ENCODE peak calls at places on chromosomes 4 and X, in eight cellular contexts. One of them, this sample, is unnamed.

GRCh38 chr4:85909851-85910250 is 434.9 kb downstream of the ARHGAP24 start:
- DNase-seq in tibial artery: no peak
- DNase-seq in AG04450: no peak
- DNase-seq in stimulated activated CD8-positive, alpha-beta memory T cell treated with anti-CD3 and anti-CD28 coated beads, Interleukin-15, amount 100 ng/mL, for 24 hours: no peak
- DNase-seq in stimulated activated CD4-positive, alpha-beta T cell treated with anti-CD3 and anti-CD28 coated beads, Interleukin-15, amount 100 ng/mL, for 1 hour: no peak
- DNase-seq in effector memory CD8-positive, alpha-beta T cell: no peak
- DNase-seq in NCI-H2107: peak
- DNase-seq in activated T-helper 9 cell treated with anti-CD3 and anti-CD28 coated beads, Interleukin-2, amount 50 U/mL, for 16 hours: no peak
- DNase-seq in this sample: no peak

GRCh38 chr4:181006509-181007290 is 1236.5 kb upstream of the TENM3 start:
- DNase-seq in stimulated activated CD4-positive, alpha-beta T cell treated with anti-CD3 and anti-CD28 coated beads, Interleukin-15, amount 100 ng/mL, for 1 hour: no peak
- DNase-seq in stimulated activated CD8-positive, alpha-beta memory T cell treated with anti-CD3 and anti-CD28 coated beads, Interleukin-15, amount 100 ng/mL, for 24 hours: no peak
- DNase-seq in NCI-H2107: no peak
- DNase-seq in effector memory CD8-positive, alpha-beta T cell: no peak
- DNase-seq in activated T-helper 9 cell treated with anti-CD3 and anti-CD28 coated beads, Interleukin-2, amount 50 U/mL, for 16 hours: no peak
- DNase-seq in tibial artery: no peak
- DNase-seq in AG04450: no peak
- DNase-seq in this sample: no peak

GRCh38 chrX:123736333-123736921 is 3.6 kb upstream of the THOC2 start:
- DNase-seq in tibial artery: no peak
- DNase-seq in NCI-H2107: no peak
- DNase-seq in AG04450: peak
- DNase-seq in activated T-helper 9 cell treated with anti-CD3 and anti-CD28 coated beads, Interleukin-2, amount 50 U/mL, for 16 hours: no peak
- DNase-seq in stimulated activated CD4-positive, alpha-beta T cell treated with anti-CD3 and anti-CD28 coated beads, Interleukin-15, amount 100 ng/mL, for 1 hour: no peak
- DNase-seq in effector memory CD8-positive, alpha-beta T cell: no peak
- DNase-seq in stimulated activated CD8-positive, alpha-beta memory T cell treated with anti-CD3 and anti-CD28 coated beads, Interleukin-15, amount 100 ng/mL, for 24 hours: no peak
- DNase-seq in this sample: no peak

GRCh38 chr4:38385286-38386010 is 278.6 kb upstream of the KLF3 start:
- DNase-seq in activated T-helper 9 cell treated with anti-CD3 and anti-CD28 coated beads, Interleukin-2, amount 50 U/mL, for 16 hours: no peak
- DNase-seq in stimulated activated CD8-positive, alpha-beta memory T cell treated with anti-CD3 and anti-CD28 coated beads, Interleukin-15, amount 100 ng/mL, for 24 hours: no peak
- DNase-seq in AG04450: no peak
- DNase-seq in tibial artery: no peak
- DNase-seq in NCI-H2107: no peak
- DNase-seq in effector memory CD8-positive, alpha-beta T cell: no peak
- DNase-seq in stimulated activated CD4-positive, alpha-beta T cell treated with anti-CD3 and anti-CD28 coated beads, Interleukin-15, amount 100 ng/mL, for 1 hour: no peak
- DNase-seq in this sample: no peak

GRCh38 chr4:5941601-5942000 is 48.7 kb upstream of the CRMP1 start:
- DNase-seq in stimulated activated CD4-positive, alpha-beta T cell treated with anti-CD3 and anti-CD28 coated beads, Interleukin-15, amount 100 ng/mL, for 1 hour: no peak
- DNase-seq in activated T-helper 9 cell treated with anti-CD3 and anti-CD28 coated beads, Interleukin-2, amount 50 U/mL, for 16 hours: no peak
- DNase-seq in NCI-H2107: no peak
- DNase-seq in stimulated activated CD8-positive, alpha-beta memory T cell treated with anti-CD3 and anti-CD28 coated beads, Interleukin-15, amount 100 ng/mL, for 24 hours: no peak
- DNase-seq in effector memory CD8-positive, alpha-beta T cell: no peak
- DNase-seq in tibial artery: no peak
- DNase-seq in AG04450: no peak
- DNase-seq in this sample: no peak

GRCh38 chrX:10952619-10953018 is 158.5 kb upstream of the HCCS start:
- DNase-seq in NCI-H2107: no peak
- DNase-seq in activated T-helper 9 cell treated with anti-CD3 and anti-CD28 coated beads, Interleukin-2, amount 50 U/mL, for 16 hours: no peak
- DNase-seq in tibial artery: peak
- DNase-seq in stimulated activated CD4-positive, alpha-beta T cell treated with anti-CD3 and anti-CD28 coated beads, Interleukin-15, amount 100 ng/mL, for 1 hour: no peak
- DNase-seq in stimulated activated CD8-positive, alpha-beta memory T cell treated with anti-CD3 and anti-CD28 coated beads, Interleukin-15, amount 100 ng/mL, for 24 hours: no peak
- DNase-seq in effector memory CD8-positive, alpha-beta T cell: no peak
- DNase-seq in AG04450: no peak
- DNase-seq in this sample: no peak

GRCh38 chr4:8135666-8136065 is 22.9 kb downstream of the ABLIM2 start:
- DNase-seq in effector memory CD8-positive, alpha-beta T cell: no peak
- DNase-seq in activated T-helper 9 cell treated with anti-CD3 and anti-CD28 coated beads, Interleukin-2, amount 50 U/mL, for 16 hours: no peak
- DNase-seq in AG04450: no peak
- DNase-seq in stimulated activated CD8-positive, alpha-beta memory T cell treated with anti-CD3 and anti-CD28 coated beads, Interleukin-15, amount 100 ng/mL, for 24 hours: no peak
- DNase-seq in stimulated activated CD4-positive, alpha-beta T cell treated with anti-CD3 and anti-CD28 coated beads, Interleukin-15, amount 100 ng/mL, for 1 hour: no peak
- DNase-seq in NCI-H2107: no peak
- DNase-seq in tibial artery: no peak
- DNase-seq in this sample: no peak

GRCh38 chr4:104728380-104729122 is 233.9 kb upstream of the CXXC4 start:
- DNase-seq in activated T-helper 9 cell treated with anti-CD3 and anti-CD28 coated beads, Interleukin-2, amount 50 U/mL, for 16 hours: no peak
- DNase-seq in AG04450: peak
- DNase-seq in stimulated activated CD8-positive, alpha-beta memory T cell treated with anti-CD3 and anti-CD28 coated beads, Interleukin-15, amount 100 ng/mL, for 24 hours: no peak
- DNase-seq in stimulated activated CD4-positive, alpha-beta T cell treated with anti-CD3 and anti-CD28 coated beads, Interleukin-15, amount 100 ng/mL, for 1 hour: no peak
- DNase-seq in tibial artery: no peak
- DNase-seq in effector memory CD8-positive, alpha-beta T cell: no peak
- DNase-seq in NCI-H2107: no peak
- DNase-seq in this sample: peak

GRCh38 chr4:145564540-145564939 is 54.6 kb upstream of the MMAA start:
- DNase-seq in AG04450: no peak
- DNase-seq in stimulated activated CD8-positive, alpha-beta memory T cell treated with anti-CD3 and anti-CD28 coated beads, Interleukin-15, amount 100 ng/mL, for 24 hours: no peak
- DNase-seq in NCI-H2107: no peak
- DNase-seq in effector memory CD8-positive, alpha-beta T cell: no peak
- DNase-seq in tibial artery: no peak
- DNase-seq in activated T-helper 9 cell treated with anti-CD3 and anti-CD28 coated beads, Interleukin-2, amount 50 U/mL, for 16 hours: no peak
- DNase-seq in stimulated activated CD4-positive, alpha-beta T cell treated with anti-CD3 and anti-CD28 coated beads, Interleukin-15, amount 100 ng/mL, for 1 hour: no peak
- DNase-seq in this sample: no peak

GRCh38 chrX:17812763-17813162 is 48.3 kb downstream of the RAI2 start:
- DNase-seq in activated T-helper 9 cell treated with anti-CD3 and anti-CD28 coated beads, Interleukin-2, amount 50 U/mL, for 16 hours: no peak
- DNase-seq in stimulated activated CD4-positive, alpha-beta T cell treated with anti-CD3 and anti-CD28 coated beads, Interleukin-15, amount 100 ng/mL, for 1 hour: no peak
- DNase-seq in tibial artery: no peak
- DNase-seq in effector memory CD8-positive, alpha-beta T cell: no peak
- DNase-seq in AG04450: no peak
- DNase-seq in stimulated activated CD8-positive, alpha-beta memory T cell treated with anti-CD3 and anti-CD28 coated beads, Interleukin-15, amount 100 ng/mL, for 24 hours: no peak
- DNase-seq in NCI-H2107: peak
- DNase-seq in this sample: no peak

GRCh38 chr4:131344761-131345160 is 1804.3 kb upstream of the PCDH10 start:
- DNase-seq in NCI-H2107: no peak
- DNase-seq in stimulated activated CD4-positive, alpha-beta T cell treated with anti-CD3 and anti-CD28 coated beads, Interleukin-15, amount 100 ng/mL, for 1 hour: no peak
- DNase-seq in AG04450: no peak
- DNase-seq in stimulated activated CD8-positive, alpha-beta memory T cell treated with anti-CD3 and anti-CD28 coated beads, Interleukin-15, amount 100 ng/mL, for 24 hours: no peak
- DNase-seq in tibial artery: no peak
- DNase-seq in effector memory CD8-positive, alpha-beta T cell: no peak
- DNase-seq in activated T-helper 9 cell treated with anti-CD3 and anti-CD28 coated beads, Interleukin-2, amount 50 U/mL, for 16 hours: no peak
- DNase-seq in this sample: no peak

GRCh38 chrX:40189621-40190020 is 91.9 kb upstream of the BCOR start:
- DNase-seq in stimulated activated CD4-positive, alpha-beta T cell treated with anti-CD3 and anti-CD28 coated beads, Interleukin-15, amount 100 ng/mL, for 1 hour: no peak
- DNase-seq in activated T-helper 9 cell treated with anti-CD3 and anti-CD28 coated beads, Interleukin-2, amount 50 U/mL, for 16 hours: no peak
- DNase-seq in tibial artery: no peak
- DNase-seq in effector memory CD8-positive, alpha-beta T cell: no peak
- DNase-seq in NCI-H2107: no peak
- DNase-seq in stimulated activated CD8-positive, alpha-beta memory T cell treated with anti-CD3 and anti-CD28 coated beads, Interleukin-15, amount 100 ng/mL, for 24 hours: no peak
- DNase-seq in AG04450: no peak
- DNase-seq in this sample: no peak

GRCh38 chr4:56575820-56576429 is 70.3 kb downstream of the ARL9 start:
- DNase-seq in effector memory CD8-positive, alpha-beta T cell: no peak
- DNase-seq in activated T-helper 9 cell treated with anti-CD3 and anti-CD28 coated beads, Interleukin-2, amount 50 U/mL, for 16 hours: no peak
- DNase-seq in stimulated activated CD4-positive, alpha-beta T cell treated with anti-CD3 and anti-CD28 coated beads, Interleukin-15, amount 100 ng/mL, for 1 hour: no peak
- DNase-seq in stimulated activated CD8-positive, alpha-beta memory T cell treated with anti-CD3 and anti-CD28 coated beads, Interleukin-15, amount 100 ng/mL, for 24 hours: no peak
- DNase-seq in NCI-H2107: no peak
- DNase-seq in AG04450: peak
- DNase-seq in tibial artery: no peak
- DNase-seq in this sample: no peak

GRCh38 chrX:13377537-13377936 is 57.7 kb upstream of the ATXN3L start:
- DNase-seq in effector memory CD8-positive, alpha-beta T cell: no peak
- DNase-seq in activated T-helper 9 cell treated with anti-CD3 and anti-CD28 coated beads, Interleukin-2, amount 50 U/mL, for 16 hours: no peak
- DNase-seq in AG04450: peak
- DNase-seq in stimulated activated CD4-positive, alpha-beta T cell treated with anti-CD3 and anti-CD28 coated beads, Interleukin-15, amount 100 ng/mL, for 1 hour: no peak
- DNase-seq in stimulated activated CD8-positive, alpha-beta memory T cell treated with anti-CD3 and anti-CD28 coated beads, Interleukin-15, amount 100 ng/mL, for 24 hours: no peak
- DNase-seq in tibial artery: no peak
- DNase-seq in NCI-H2107: no peak
- DNase-seq in this sample: no peak

GRCh38 chr4:182876427-182876826 is 40.8 kb downstream of the DCTD start:
- DNase-seq in NCI-H2107: no peak
- DNase-seq in activated T-helper 9 cell treated with anti-CD3 and anti-CD28 coated beads, Interleukin-2, amount 50 U/mL, for 16 hours: no peak
- DNase-seq in AG04450: no peak
- DNase-seq in stimulated activated CD4-positive, alpha-beta T cell treated with anti-CD3 and anti-CD28 coated beads, Interleukin-15, amount 100 ng/mL, for 1 hour: no peak
- DNase-seq in tibial artery: no peak
- DNase-seq in stimulated activated CD8-positive, alpha-beta memory T cell treated with anti-CD3 and anti-CD28 coated beads, Interleukin-15, amount 100 ng/mL, for 24 hours: no peak
- DNase-seq in effector memory CD8-positive, alpha-beta T cell: no peak
- DNase-seq in this sample: no peak

GRCh38 chrX:54430519-54430918 is 9.7 kb upstream of the TSR2 start:
- DNase-seq in stimulated activated CD8-positive, alpha-beta memory T cell treated with anti-CD3 and anti-CD28 coated beads, Interleukin-15, amount 100 ng/mL, for 24 hours: no peak
- DNase-seq in tibial artery: no peak
- DNase-seq in AG04450: no peak
- DNase-seq in stimulated activated CD4-positive, alpha-beta T cell treated with anti-CD3 and anti-CD28 coated beads, Interleukin-15, amount 100 ng/mL, for 1 hour: no peak
- DNase-seq in NCI-H2107: no peak
- DNase-seq in effector memory CD8-positive, alpha-beta T cell: no peak
- DNase-seq in activated T-helper 9 cell treated with anti-CD3 and anti-CD28 coated beads, Interleukin-2, amount 50 U/mL, for 16 hours: no peak
- DNase-seq in this sample: no peak

GRCh38 chrX:69195197-69195596 is 29.9 kb upstream of the PJA1 start:
- DNase-seq in tibial artery: no peak
- DNase-seq in NCI-H2107: no peak
- DNase-seq in AG04450: no peak
- DNase-seq in effector memory CD8-positive, alpha-beta T cell: no peak
- DNase-seq in stimulated activated CD4-positive, alpha-beta T cell treated with anti-CD3 and anti-CD28 coated beads, Interleukin-15, amount 100 ng/mL, for 1 hour: no peak
- DNase-seq in activated T-helper 9 cell treated with anti-CD3 and anti-CD28 coated beads, Interleukin-2, amount 50 U/mL, for 16 hours: no peak
- DNase-seq in stimulated activated CD8-positive, alpha-beta memory T cell treated with anti-CD3 and anti-CD28 coated beads, Interleukin-15, amount 100 ng/mL, for 24 hours: no peak
- DNase-seq in this sample: no peak

GRCh38 chr4:152327606-152328453 is 208.1 kb downstream of the FBXW7 start:
- DNase-seq in tibial artery: no peak
- DNase-seq in stimulated activated CD4-positive, alpha-beta T cell treated with anti-CD3 and anti-CD28 coated beads, Interleukin-15, amount 100 ng/mL, for 1 hour: no peak
- DNase-seq in stimulated activated CD8-positive, alpha-beta memory T cell treated with anti-CD3 and anti-CD28 coated beads, Interleukin-15, amount 100 ng/mL, for 24 hours: no peak
- DNase-seq in effector memory CD8-positive, alpha-beta T cell: no peak
- DNase-seq in activated T-helper 9 cell treated with anti-CD3 and anti-CD28 coated beads, Interleukin-2, amount 50 U/mL, for 16 hours: no peak
- DNase-seq in AG04450: no peak
- DNase-seq in NCI-H2107: no peak
- DNase-seq in this sample: no peak

GRCh38 chrX:68822641-68823410 is 6.0 kb upstream of the EFNB1 start:
- DNase-seq in AG04450: no peak
- DNase-seq in stimulated activated CD4-positive, alpha-beta T cell treated with anti-CD3 and anti-CD28 coated beads, Interleukin-15, amount 100 ng/mL, for 1 hour: no peak
- DNase-seq in activated T-helper 9 cell treated with anti-CD3 and anti-CD28 coated beads, Interleukin-2, amount 50 U/mL, for 16 hours: no peak
- DNase-seq in NCI-H2107: no peak
- DNase-seq in stimulated activated CD8-positive, alpha-beta memory T cell treated with anti-CD3 and anti-CD28 coated beads, Interleukin-15, amount 100 ng/mL, for 24 hours: no peak
- DNase-seq in effector memory CD8-positive, alpha-beta T cell: no peak
- DNase-seq in tibial artery: peak
- DNase-seq in this sample: no peak

GRCh38 chr4:161208564-161208963 is 955.2 kb downstream of the FSTL5 start:
- DNase-seq in activated T-helper 9 cell treated with anti-CD3 and anti-CD28 coated beads, Interleukin-2, amount 50 U/mL, for 16 hours: no peak
- DNase-seq in NCI-H2107: no peak
- DNase-seq in effector memory CD8-positive, alpha-beta T cell: no peak
- DNase-seq in AG04450: no peak
- DNase-seq in stimulated activated CD4-positive, alpha-beta T cell treated with anti-CD3 and anti-CD28 coated beads, Interleukin-15, amount 100 ng/mL, for 1 hour: no peak
- DNase-seq in tibial artery: no peak
- DNase-seq in stimulated activated CD8-positive, alpha-beta memory T cell treated with anti-CD3 and anti-CD28 coated beads, Interleukin-15, amount 100 ng/mL, for 24 hours: no peak
- DNase-seq in this sample: peak

GRCh38 chr4:173522160-173522873 is 7.7 kb downstream of the HAND2 start:
- DNase-seq in stimulated activated CD8-positive, alpha-beta memory T cell treated with anti-CD3 and anti-CD28 coated beads, Interleukin-15, amount 100 ng/mL, for 24 hours: no peak
- DNase-seq in tibial artery: peak
- DNase-seq in NCI-H2107: no peak
- DNase-seq in effector memory CD8-positive, alpha-beta T cell: no peak
- DNase-seq in stimulated activated CD4-positive, alpha-beta T cell treated with anti-CD3 and anti-CD28 coated beads, Interleukin-15, amount 100 ng/mL, for 1 hour: no peak
- DNase-seq in AG04450: peak
- DNase-seq in activated T-helper 9 cell treated with anti-CD3 and anti-CD28 coated beads, Interleukin-2, amount 50 U/mL, for 16 hours: no peak
- DNase-seq in this sample: no peak

GRCh38 chr4:106541253-106541652 is 172.7 kb upstream of the GIMD1 start:
- DNase-seq in AG04450: no peak
- DNase-seq in stimulated activated CD8-positive, alpha-beta memory T cell treated with anti-CD3 and anti-CD28 coated beads, Interleukin-15, amount 100 ng/mL, for 24 hours: no peak
- DNase-seq in stimulated activated CD4-positive, alpha-beta T cell treated with anti-CD3 and anti-CD28 coated beads, Interleukin-15, amount 100 ng/mL, for 1 hour: no peak
- DNase-seq in effector memory CD8-positive, alpha-beta T cell: no peak
- DNase-seq in tibial artery: no peak
- DNase-seq in activated T-helper 9 cell treated with anti-CD3 and anti-CD28 coated beads, Interleukin-2, amount 50 U/mL, for 16 hours: no peak
- DNase-seq in NCI-H2107: no peak
- DNase-seq in this sample: no peak

GRCh38 chr4:123158576-123158975 is 236.2 kb upstream of the NUDT6 start:
- DNase-seq in stimulated activated CD8-positive, alpha-beta memory T cell treated with anti-CD3 and anti-CD28 coated beads, Interleukin-15, amount 100 ng/mL, for 24 hours: no peak
- DNase-seq in NCI-H2107: no peak
- DNase-seq in AG04450: no peak
- DNase-seq in effector memory CD8-positive, alpha-beta T cell: no peak
- DNase-seq in tibial artery: no peak
- DNase-seq in activated T-helper 9 cell treated with anti-CD3 and anti-CD28 coated beads, Interleukin-2, amount 50 U/mL, for 16 hours: no peak
- DNase-seq in stimulated activated CD4-positive, alpha-beta T cell treated with anti-CD3 and anti-CD28 coated beads, Interleukin-15, amount 100 ng/mL, for 1 hour: no peak
- DNase-seq in this sample: no peak

GRCh38 chrX:84453351-84454246 is 48.7 kb downstream of the HDX start:
- DNase-seq in stimulated activated CD8-positive, alpha-beta memory T cell treated with anti-CD3 and anti-CD28 coated beads, Interleukin-15, amount 100 ng/mL, for 24 hours: no peak
- DNase-seq in NCI-H2107: no peak
- DNase-seq in tibial artery: no peak
- DNase-seq in AG04450: no peak
- DNase-seq in effector memory CD8-positive, alpha-beta T cell: no peak
- DNase-seq in activated T-helper 9 cell treated with anti-CD3 and anti-CD28 coated beads, Interleukin-2, amount 50 U/mL, for 16 hours: no peak
- DNase-seq in stimulated activated CD4-positive, alpha-beta T cell treated with anti-CD3 and anti-CD28 coated beads, Interleukin-15, amount 100 ng/mL, for 1 hour: no peak
- DNase-seq in this sample: no peak

GRCh38 chrX:133323450-133323849 is 91.8 kb downstream of the GPC4 start:
- DNase-seq in tibial artery: no peak
- DNase-seq in activated T-helper 9 cell treated with anti-CD3 and anti-CD28 coated beads, Interleukin-2, amount 50 U/mL, for 16 hours: no peak
- DNase-seq in stimulated activated CD8-positive, alpha-beta memory T cell treated with anti-CD3 and anti-CD28 coated beads, Interleukin-15, amount 100 ng/mL, for 24 hours: no peak
- DNase-seq in AG04450: no peak
- DNase-seq in effector memory CD8-positive, alpha-beta T cell: no peak
- DNase-seq in stimulated activated CD4-positive, alpha-beta T cell treated with anti-CD3 and anti-CD28 coated beads, Interleukin-15, amount 100 ng/mL, for 1 hour: no peak
- DNase-seq in NCI-H2107: no peak
- DNase-seq in this sample: no peak

GRCh38 chr4:37601527-37601926 is 84.6 kb downstream of the RELL1 start:
- DNase-seq in AG04450: peak
- DNase-seq in stimulated activated CD8-positive, alpha-beta memory T cell treated with anti-CD3 and anti-CD28 coated beads, Interleukin-15, amount 100 ng/mL, for 24 hours: no peak
- DNase-seq in effector memory CD8-positive, alpha-beta T cell: no peak
- DNase-seq in tibial artery: no peak
- DNase-seq in NCI-H2107: no peak
- DNase-seq in stimulated activated CD4-positive, alpha-beta T cell treated with anti-CD3 and anti-CD28 coated beads, Interleukin-15, amount 100 ng/mL, for 1 hour: no peak
- DNase-seq in activated T-helper 9 cell treated with anti-CD3 and anti-CD28 coated beads, Interleukin-2, amount 50 U/mL, for 16 hours: no peak
- DNase-seq in this sample: no peak

GRCh38 chr4:80101086-80101767 is 28.2 kb upstream of the ANTXR2 start:
- DNase-seq in AG04450: no peak
- DNase-seq in stimulated activated CD8-positive, alpha-beta memory T cell treated with anti-CD3 and anti-CD28 coated beads, Interleukin-15, amount 100 ng/mL, for 24 hours: no peak
- DNase-seq in NCI-H2107: no peak
- DNase-seq in effector memory CD8-positive, alpha-beta T cell: no peak
- DNase-seq in stimulated activated CD4-positive, alpha-beta T cell treated with anti-CD3 and anti-CD28 coated beads, Interleukin-15, amount 100 ng/mL, for 1 hour: no peak
- DNase-seq in tibial artery: no peak
- DNase-seq in activated T-helper 9 cell treated with anti-CD3 and anti-CD28 coated beads, Interleukin-2, amount 50 U/mL, for 16 hours: no peak
- DNase-seq in this sample: no peak

GRCh38 chr4:57078685-57079521 is 31.3 kb downstream of the IGFBP7 start:
- DNase-seq in AG04450: no peak
- DNase-seq in activated T-helper 9 cell treated with anti-CD3 and anti-CD28 coated beads, Interleukin-2, amount 50 U/mL, for 16 hours: no peak
- DNase-seq in stimulated activated CD4-positive, alpha-beta T cell treated with anti-CD3 and anti-CD28 coated beads, Interleukin-15, amount 100 ng/mL, for 1 hour: no peak
- DNase-seq in effector memory CD8-positive, alpha-beta T cell: no peak
- DNase-seq in NCI-H2107: no peak
- DNase-seq in stimulated activated CD8-positive, alpha-beta memory T cell treated with anti-CD3 and anti-CD28 coated beads, Interleukin-15, amount 100 ng/mL, for 24 hours: no peak
- DNase-seq in tibial artery: no peak
- DNase-seq in this sample: no peak

GRCh38 chr4:148874331-148874730 is 432.1 kb upstream of the NR3C2 start:
- DNase-seq in activated T-helper 9 cell treated with anti-CD3 and anti-CD28 coated beads, Interleukin-2, amount 50 U/mL, for 16 hours: no peak
- DNase-seq in stimulated activated CD4-positive, alpha-beta T cell treated with anti-CD3 and anti-CD28 coated beads, Interleukin-15, amount 100 ng/mL, for 1 hour: no peak
- DNase-seq in tibial artery: no peak
- DNase-seq in stimulated activated CD8-positive, alpha-beta memory T cell treated with anti-CD3 and anti-CD28 coated beads, Interleukin-15, amount 100 ng/mL, for 24 hours: no peak
- DNase-seq in NCI-H2107: no peak
- DNase-seq in effector memory CD8-positive, alpha-beta T cell: no peak
- DNase-seq in AG04450: no peak
- DNase-seq in this sample: peak

GRCh38 chrX:23789386-23790146 is 6.6 kb downstream of the SAT1 start:
- DNase-seq in AG04450: no peak
- DNase-seq in NCI-H2107: no peak
- DNase-seq in effector memory CD8-positive, alpha-beta T cell: no peak
- DNase-seq in activated T-helper 9 cell treated with anti-CD3 and anti-CD28 coated beads, Interleukin-2, amount 50 U/mL, for 16 hours: no peak
- DNase-seq in stimulated activated CD8-positive, alpha-beta memory T cell treated with anti-CD3 and anti-CD28 coated beads, Interleukin-15, amount 100 ng/mL, for 24 hours: no peak
- DNase-seq in stimulated activated CD4-positive, alpha-beta T cell treated with anti-CD3 and anti-CD28 coated beads, Interleukin-15, amount 100 ng/mL, for 1 hour: no peak
- DNase-seq in tibial artery: no peak
- DNase-seq in this sample: no peak

GRCh38 chrX:115251458-115252233 is 17.8 kb upstream of the LRCH2 start:
- DNase-seq in tibial artery: no peak
- DNase-seq in stimulated activated CD4-positive, alpha-beta T cell treated with anti-CD3 and anti-CD28 coated beads, Interleukin-15, amount 100 ng/mL, for 1 hour: no peak
- DNase-seq in AG04450: no peak
- DNase-seq in stimulated activated CD8-positive, alpha-beta memory T cell treated with anti-CD3 and anti-CD28 coated beads, Interleukin-15, amount 100 ng/mL, for 24 hours: no peak
- DNase-seq in activated T-helper 9 cell treated with anti-CD3 and anti-CD28 coated beads, Interleukin-2, amount 50 U/mL, for 16 hours: no peak
- DNase-seq in NCI-H2107: no peak
- DNase-seq in effector memory CD8-positive, alpha-beta T cell: no peak
- DNase-seq in this sample: no peak

GRCh38 chrX:68833855-68834331 is 5.1 kb downstream of the EFNB1 start:
- DNase-seq in effector memory CD8-positive, alpha-beta T cell: no peak
- DNase-seq in stimulated activated CD4-positive, alpha-beta T cell treated with anti-CD3 and anti-CD28 coated beads, Interleukin-15, amount 100 ng/mL, for 1 hour: no peak
- DNase-seq in activated T-helper 9 cell treated with anti-CD3 and anti-CD28 coated beads, Interleukin-2, amount 50 U/mL, for 16 hours: no peak
- DNase-seq in AG04450: no peak
- DNase-seq in stimulated activated CD8-positive, alpha-beta memory T cell treated with anti-CD3 and anti-CD28 coated beads, Interleukin-15, amount 100 ng/mL, for 24 hours: no peak
- DNase-seq in tibial artery: no peak
- DNase-seq in NCI-H2107: no peak
- DNase-seq in this sample: no peak

GRCh38 chr4:170979736-170980135 is 833.5 kb upstream of the GALNTL6 start:
- DNase-seq in tibial artery: no peak
- DNase-seq in AG04450: no peak
- DNase-seq in NCI-H2107: no peak
- DNase-seq in stimulated activated CD4-positive, alpha-beta T cell treated with anti-CD3 and anti-CD28 coated beads, Interleukin-15, amount 100 ng/mL, for 1 hour: no peak
- DNase-seq in effector memory CD8-positive, alpha-beta T cell: no peak
- DNase-seq in activated T-helper 9 cell treated with anti-CD3 and anti-CD28 coated beads, Interleukin-2, amount 50 U/mL, for 16 hours: no peak
- DNase-seq in stimulated activated CD8-positive, alpha-beta memory T cell treated with anti-CD3 and anti-CD28 coated beads, Interleukin-15, amount 100 ng/mL, for 24 hours: no peak
- DNase-seq in this sample: no peak

GRCh38 chrX:39808471-39808917 is 289.3 kb downstream of the BCOR start:
- DNase-seq in stimulated activated CD4-positive, alpha-beta T cell treated with anti-CD3 and anti-CD28 coated beads, Interleukin-15, amount 100 ng/mL, for 1 hour: no peak
- DNase-seq in tibial artery: no peak
- DNase-seq in activated T-helper 9 cell treated with anti-CD3 and anti-CD28 coated beads, Interleukin-2, amount 50 U/mL, for 16 hours: no peak
- DNase-seq in stimulated activated CD8-positive, alpha-beta memory T cell treated with anti-CD3 and anti-CD28 coated beads, Interleukin-15, amount 100 ng/mL, for 24 hours: no peak
- DNase-seq in AG04450: no peak
- DNase-seq in effector memory CD8-positive, alpha-beta T cell: no peak
- DNase-seq in NCI-H2107: no peak
- DNase-seq in this sample: no peak

This sample was measured in LNCaP clone FGC.